ENCODE peak calls at places on chromosomes 4 and X, in four cellular contexts. J is mesenchymal stem cell, D is mesendoderm, O is IMR-90. H is an unnamed sample.

GRCh38 chrX:16445166-16445752 is 204.7 kb upstream of the S100G start:
- DNase-seq in J (peak; percentile 19), D (peak; percentile 56), O (peak; percentile 47), H (no peak)

GRCh38 chr4:137997496-137997895 is 244.7 kb downstream of the SLC7A11 start:
- DNase-seq in O (no peak), D (no peak), J (no peak), H (no peak)

GRCh38 chrX:77087529-77088169 is 359.5 kb upstream of the FGF16 start:
- DNase-seq in O (peak; percentile 10), J (no peak), D (no peak), H (no peak)

GRCh38 chrX:17374619-17375360 is at the start of gene NHS:
- DNase-seq in J (peak; percentile 13), O (peak; percentile 63), D (peak; percentile 89), H (peak; percentile 50)

GRCh38 chrX:112197845-112198244 is 115.3 kb upstream of the TRPC5 start:
- DNase-seq in J (no peak), O (no peak), D (no peak), H (no peak)

GRCh38 chr4:38169524-38169923 is 209.3 kb downstream of the PTTG2 start:
- DNase-seq in O (peak; percentile 43), J (peak; percentile 38), D (peak; percentile 46), H (peak; percentile 63)

GRCh38 chr4:186104114-186104894 is at the start of gene FAM149A:
- DNase-seq in D (peak; percentile 34), O (no peak), J (no peak), H (peak; percentile 52)

GRCh38 chrX:16433021-16433420 is 216.9 kb upstream of the S100G start:
- DNase-seq in O (no peak), J (no peak), D (no peak), H (no peak)

GRCh38 chr4:95363579-95363965 is 185.2 kb downstream of the UNC5C start:
- DNase-seq in J (no peak), D (no peak), O (no peak), H (no peak)

GRCh38 chrX:43878902-43879526 is 3.2 kb downstream of the MAOB start:
- DNase-seq in J (no peak), D (no peak), O (no peak), H (no peak)

GRCh38 chr4:48635310-48635709 is 144.8 kb downstream of the FRYL start:
- DNase-seq in O (peak; percentile 37), D (peak; percentile 37), J (peak; percentile 44), H (peak; percentile 32)

GRCh38 chrX:123324628-123325027 is 140.6 kb downstream of the GRIA3 start:
- DNase-seq in J (no peak), D (no peak), O (no peak), H (no peak)

GRCh38 chr4:22500831-22501714 is 14.8 kb downstream of the ADGRA3 start:
- DNase-seq in D (peak; percentile 41), O (peak; percentile 87), J (no peak), H (no peak)

GRCh38 chr4:140068247-140068646 is 85.7 kb downstream of the MAML3 start:
- DNase-seq in D (no peak), O (no peak), J (no peak), H (no peak)

GRCh38 chr4:16591867-16592266 is 306.6 kb downstream of the LDB2 start:
- DNase-seq in D (peak; percentile 41), O (no peak), J (no peak), H (no peak)

DNA sequence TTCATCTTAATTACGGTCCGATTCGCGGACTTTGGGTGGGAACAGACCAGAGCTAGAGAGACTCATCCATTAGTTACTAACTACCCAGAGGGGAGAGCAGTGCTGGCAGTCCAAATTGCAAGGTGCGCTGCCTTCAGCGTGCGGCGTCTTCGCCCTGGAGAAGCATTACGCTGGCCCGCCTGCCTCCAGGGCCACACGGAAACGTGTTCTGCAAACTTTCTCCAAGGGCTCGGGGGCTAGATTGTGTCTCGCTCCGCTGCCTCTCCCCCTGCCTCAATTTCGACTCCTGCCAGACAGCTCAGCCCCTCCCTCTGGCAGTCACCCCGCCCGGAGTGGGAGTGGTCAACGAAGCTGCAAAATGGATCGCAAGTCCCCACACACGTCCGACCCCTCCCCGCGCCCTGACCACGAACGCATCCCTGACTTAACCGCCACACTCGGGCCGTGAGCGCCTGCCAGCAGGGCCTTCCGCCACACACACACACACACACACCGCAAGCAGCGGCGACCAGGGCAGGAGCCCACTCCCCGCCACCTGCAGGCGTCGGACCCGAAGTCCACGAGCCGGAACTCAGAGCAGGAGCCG is 47.0 kb upstream of the NKAP start:
- DNase-seq in O (no peak), J (no peak), D (no peak), H (no peak)
- H3K9ac ChIP-seq in O (no peak overlapping the region), J (no peak overlapping the region), D (no peak overlapping the region), H (no peak overlapping the region)

GRCh38 chr4:121696641-121697461 is at the start of gene ANXA5:
- DNase-seq in O (peak; percentile 88), D (peak; percentile 90), J (peak; percentile 90), H (peak; percentile 90)
- H2AK5ac ChIP-seq in O (peak within 1 kb of the TSS; percentile 81), D (no peak within 1 kb of the TSS), J (peak within 1 kb of the TSS; percentile 51), H (no peak within 1 kb of the TSS)

GRCh38 chr4:169971456-169972015 is 54.7 kb downstream of the MFAP3L start:
- DNase-seq in J (no peak), O (no peak), D (no peak), H (peak; percentile 31)

GRCh38 chr4:169975131-169975836 is 50.9 kb downstream of the MFAP3L start:
- DNase-seq in D (no peak), O (no peak), J (no peak), H (peak; percentile 52)

GRCh38 chr4:169976951-169977350 is 49.2 kb downstream of the MFAP3L start:
- DNase-seq in J (no peak), D (peak; percentile 54), O (no peak), H (no peak)

GRCh38 chr4:169975837-169976796 is 50.1 kb downstream of the MFAP3L start:
- DNase-seq in D (no peak), O (no peak), J (no peak), H (no peak)
- H3K9ac ChIP-seq in D (no peak overlapping the region), O (no peak overlapping the region), J (no peak overlapping the region), H (no peak overlapping the region)

DNA sequence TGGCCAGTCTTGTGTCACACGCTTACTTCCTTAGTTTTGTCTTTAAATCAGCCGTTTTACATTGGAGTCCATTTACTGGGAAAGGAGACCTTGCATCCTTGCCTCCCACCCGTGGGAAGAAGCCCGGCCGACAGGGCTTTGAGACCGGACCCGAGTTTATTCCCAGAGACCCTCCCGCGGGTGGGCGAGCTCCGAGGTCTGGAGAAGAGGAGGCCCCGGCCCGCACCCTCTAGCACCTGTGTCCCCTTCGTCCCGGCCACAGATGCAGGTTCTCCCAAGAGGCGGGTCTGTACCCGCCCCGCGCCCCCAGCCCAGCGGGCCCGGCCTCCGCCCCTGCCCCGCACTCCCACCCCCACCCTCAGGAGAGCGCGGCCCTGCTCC is 3.8 kb upstream of the SLC26A1 start:
- DNase-seq in D (no peak), J (no peak), O (no peak), H (no peak)
- H2AK5ac ChIP-seq in D (no peak overlapping the region), J (no peak overlapping the region), O (no peak overlapping the region), H (no peak overlapping the region)

DNA sequence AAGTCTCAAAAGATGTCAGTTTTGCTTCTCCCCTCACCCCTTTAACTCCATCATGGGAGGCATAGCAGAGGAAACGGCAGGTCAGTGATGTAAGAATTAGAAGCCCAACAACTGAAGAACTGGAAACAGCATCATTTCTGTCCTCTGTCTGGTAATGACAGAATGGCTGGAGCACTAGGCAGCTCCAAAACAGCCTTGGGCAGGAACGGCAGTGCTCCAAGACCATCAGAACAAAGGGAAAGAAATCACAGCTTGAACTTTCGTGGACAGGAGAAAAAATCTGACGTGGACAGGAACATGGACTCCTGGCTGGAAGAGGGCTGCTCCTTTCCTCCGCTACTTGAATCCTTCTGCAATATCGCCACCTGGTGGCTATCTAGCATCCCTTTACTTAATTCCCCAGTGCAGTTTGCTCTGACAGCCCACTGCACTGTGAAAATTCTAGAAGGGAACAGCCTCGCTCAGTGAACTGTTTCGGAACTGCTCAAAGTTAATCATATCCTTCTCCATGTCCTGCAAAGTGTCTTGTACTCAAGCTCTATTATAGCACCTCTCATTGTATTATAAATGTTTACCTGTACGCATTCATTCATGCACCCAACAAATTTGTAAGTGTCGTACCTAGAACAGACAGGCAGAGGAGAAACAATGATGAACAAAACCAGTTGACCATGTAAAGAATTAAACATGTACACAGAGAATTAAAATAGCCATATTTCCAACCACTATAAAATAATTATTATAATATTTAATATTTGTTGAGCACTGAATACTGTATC is 20.4 kb downstream of the SLC25A53 start:
- DNase-seq in D (peak; percentile 81), O (peak; percentile 91), J (peak; percentile 83), H (peak; percentile 83)
- H3K9ac ChIP-seq in D (no peak overlapping the region), O (peak overlapping the region; percentile 89), J (peak overlapping the region; percentile 86), H (no peak overlapping the region)